ENCODE peak calls at places on chromosomes 12 and 14, in six cellular contexts. One of them, this sample, is unnamed.

GRCh38 chr14:51202914-51203665 is 37.0 kb upstream of the TMX1 start:
- DNase-seq in tibial artery: no peak
- DNase-seq in T follicular helper cell: no peak
- DNase-seq in caudate nucleus: no peak
- DNase-seq in NCI-H1092: no peak
- DNase-seq in ELF-1: no peak
- DNase-seq in this sample: no peak

GRCh38 chr14:29925106-29925722 is 2.4 kb downstream of the PRKD1 start:
- DNase-seq in ELF-1: no peak
- DNase-seq in tibial artery: no peak
- DNase-seq in T follicular helper cell: no peak
- DNase-seq in NCI-H1092: no peak
- DNase-seq in caudate nucleus: no peak
- DNase-seq in this sample: no peak

GRCh38 chr12:53798575-53798974 is 46.8 kb upstream of the CISTR start:
- DNase-seq in T follicular helper cell: no peak
- DNase-seq in tibial artery: no peak
- DNase-seq in caudate nucleus: peak; percentile 71
- DNase-seq in NCI-H1092: no peak
- DNase-seq in ELF-1: no peak
- DNase-seq in this sample: no peak

GRCh38 chr14:105249175-105250007 is 1.1 kb downstream of the BTBD6 start:
- DNase-seq in T follicular helper cell: no peak
- DNase-seq in caudate nucleus: no peak
- DNase-seq in tibial artery: no peak
- DNase-seq in ELF-1: peak; percentile 29
- DNase-seq in NCI-H1092: no peak
- DNase-seq in this sample: no peak

GRCh38 chr12:78035913-78036658 is 205.4 kb downstream of the NAV3 start:
- DNase-seq in ELF-1: no peak
- DNase-seq in tibial artery: no peak
- DNase-seq in caudate nucleus: no peak
- DNase-seq in NCI-H1092: no peak
- DNase-seq in T follicular helper cell: no peak
- DNase-seq in this sample: no peak

GRCh38 chr14:60998617-60999016 is 17.6 kb downstream of the SLC38A6 start:
- DNase-seq in ELF-1: no peak
- DNase-seq in tibial artery: no peak
- DNase-seq in NCI-H1092: no peak
- DNase-seq in T follicular helper cell: no peak
- DNase-seq in caudate nucleus: no peak
- DNase-seq in this sample: no peak

GRCh38 chr12:47085815-47086252 is 6.1 kb upstream of the AMIGO2 start:
- DNase-seq in NCI-H1092: peak; percentile 38
- DNase-seq in tibial artery: no peak
- DNase-seq in caudate nucleus: no peak
- DNase-seq in ELF-1: peak; percentile 51
- DNase-seq in T follicular helper cell: no peak
- DNase-seq in this sample: no peak

GRCh38 chr12:54141534-54142475 is 47.0 kb downstream of the SMUG1 start:
- DNase-seq in caudate nucleus: no peak
- DNase-seq in ELF-1: peak; percentile 80
- DNase-seq in NCI-H1092: no peak
- DNase-seq in tibial artery: peak; percentile 85
- DNase-seq in T follicular helper cell: no peak
- DNase-seq in this sample: no peak

GRCh38 chr14:89303452-89304435 is 113.3 kb downstream of the FOXN3 start:
- DNase-seq in NCI-H1092: peak; percentile 82
- DNase-seq in ELF-1: peak; percentile 55
- DNase-seq in tibial artery: peak; percentile 87
- DNase-seq in caudate nucleus: no peak
- DNase-seq in T follicular helper cell: no peak
- DNase-seq in this sample: peak; percentile 28

GRCh38 chr12:132139912-132140311 is 4.2 kb downstream of the DDX51 start:
- DNase-seq in ELF-1: no peak
- DNase-seq in T follicular helper cell: no peak
- DNase-seq in tibial artery: peak; percentile 59
- DNase-seq in NCI-H1092: no peak
- DNase-seq in caudate nucleus: no peak
- DNase-seq in this sample: no peak

GRCh38 chr14:91357731-91358319 is 59.8 kb downstream of the CCDC88C start:
- DNase-seq in ELF-1: no peak
- DNase-seq in NCI-H1092: no peak
- DNase-seq in caudate nucleus: no peak
- DNase-seq in T follicular helper cell: no peak
- DNase-seq in tibial artery: no peak
- DNase-seq in this sample: no peak

GRCh38 chr14:104824353-104824997 is 23.6 kb downstream of the ZBTB42 start:
- DNase-seq in ELF-1: no peak
- DNase-seq in NCI-H1092: no peak
- DNase-seq in caudate nucleus: no peak
- DNase-seq in T follicular helper cell: no peak
- DNase-seq in tibial artery: no peak
- DNase-seq in this sample: no peak

GRCh38 chr14:69997849-69998248 is 118.6 kb downstream of the SMOC1 start:
- DNase-seq in ELF-1: no peak
- DNase-seq in T follicular helper cell: no peak
- DNase-seq in tibial artery: peak; percentile 77
- DNase-seq in caudate nucleus: no peak
- DNase-seq in NCI-H1092: no peak
- DNase-seq in this sample: no peak

GRCh38 chr12:120199595-120200306 is 1.2 kb downstream of the RPLP0 start:
- DNase-seq in NCI-H1092: no peak
- DNase-seq in caudate nucleus: no peak
- DNase-seq in T follicular helper cell: no peak
- DNase-seq in ELF-1: peak; percentile 18
- DNase-seq in tibial artery: no peak
- DNase-seq in this sample: no peak

GRCh38 chr14:96066976-96067375 is 27.8 kb downstream of the C14orf132 start:
- DNase-seq in ELF-1: no peak
- DNase-seq in caudate nucleus: no peak
- DNase-seq in T follicular helper cell: no peak
- DNase-seq in NCI-H1092: no peak
- DNase-seq in tibial artery: peak; percentile 15
- DNase-seq in this sample: no peak

GRCh38 chr14:71733210-71733883 is 198.9 kb upstream of the RGS6 start:
- DNase-seq in T follicular helper cell: no peak
- DNase-seq in ELF-1: no peak
- DNase-seq in tibial artery: no peak
- DNase-seq in NCI-H1092: no peak
- DNase-seq in caudate nucleus: no peak
- DNase-seq in this sample: no peak

GRCh38 chr14:37116933-37117844 is 55.2 kb downstream of the SLC25A21 start:
- DNase-seq in tibial artery: no peak
- DNase-seq in T follicular helper cell: no peak
- DNase-seq in ELF-1: no peak
- DNase-seq in NCI-H1092: no peak
- DNase-seq in caudate nucleus: no peak
- DNase-seq in this sample: no peak

GRCh38 chr12:80373666-80374065 is 70.4 kb upstream of the PTPRQ start:
- DNase-seq in T follicular helper cell: no peak
- DNase-seq in ELF-1: no peak
- DNase-seq in tibial artery: no peak
- DNase-seq in NCI-H1092: no peak
- DNase-seq in caudate nucleus: no peak
- DNase-seq in this sample: no peak

GRCh38 chr12:68317047-68317667 is 15.0 kb downstream of the MDM1 start:
- DNase-seq in ELF-1: no peak
- DNase-seq in T follicular helper cell: peak; percentile 20
- DNase-seq in NCI-H1092: peak; percentile 16
- DNase-seq in tibial artery: no peak
- DNase-seq in caudate nucleus: no peak
- DNase-seq in this sample: no peak

GRCh38 chr12:22042981-22043669 is 2.9 kb upstream of the CMAS start:
- DNase-seq in tibial artery: no peak
- DNase-seq in caudate nucleus: no peak
- DNase-seq in ELF-1: no peak
- DNase-seq in NCI-H1092: no peak
- DNase-seq in T follicular helper cell: no peak
- DNase-seq in this sample: no peak

GRCh38 chr12:124904306-124905098 is 9.9 kb downstream of the UBC start:
- DNase-seq in T follicular helper cell: no peak
- DNase-seq in ELF-1: peak; percentile 80
- DNase-seq in caudate nucleus: no peak
- DNase-seq in tibial artery: peak; percentile 96
- DNase-seq in NCI-H1092: no peak
- DNase-seq in this sample: peak; percentile 80

GRCh38 chr12:108559748-108560147 is 1.2 kb downstream of the SART3 start:
- DNase-seq in caudate nucleus: no peak
- DNase-seq in ELF-1: no peak
- DNase-seq in NCI-H1092: no peak
- DNase-seq in T follicular helper cell: no peak
- DNase-seq in tibial artery: no peak
- DNase-seq in this sample: no peak

GRCh38 chr12:53300187-53300586 is 692 bp downstream of the MYG1 start:
- DNase-seq in ELF-1: peak; percentile 13
- DNase-seq in NCI-H1092: no peak
- DNase-seq in T follicular helper cell: no peak
- DNase-seq in caudate nucleus: no peak
- DNase-seq in tibial artery: no peak
- DNase-seq in this sample: no peak

GRCh38 chr14:35878272-35879140 is 52.4 kb downstream of the BRMS1L start:
- DNase-seq in ELF-1: no peak
- DNase-seq in T follicular helper cell: no peak
- DNase-seq in NCI-H1092: no peak
- DNase-seq in tibial artery: no peak
- DNase-seq in caudate nucleus: no peak
- DNase-seq in this sample: no peak

GRCh38 chr14:105419305-105420091 is at the start of gene MTA1:
- DNase-seq in tibial artery: no peak
- DNase-seq in NCI-H1092: peak; percentile 20
- DNase-seq in caudate nucleus: no peak
- DNase-seq in T follicular helper cell: peak; percentile 28
- DNase-seq in ELF-1: no peak
- DNase-seq in this sample: no peak

GRCh38 chr12:64796205-64796845 is 28.1 kb upstream of the TBC1D30 start:
- DNase-seq in T follicular helper cell: peak; percentile 43
- DNase-seq in tibial artery: no peak
- DNase-seq in ELF-1: peak; percentile 46
- DNase-seq in caudate nucleus: no peak
- DNase-seq in NCI-H1092: peak; percentile 64
- DNase-seq in this sample: no peak

GRCh38 chr14:100617715-100618693 is 30.8 kb upstream of the BEGAIN start:
- DNase-seq in NCI-H1092: no peak
- DNase-seq in tibial artery: peak; percentile 64
- DNase-seq in T follicular helper cell: no peak
- DNase-seq in caudate nucleus: peak; percentile 39
- DNase-seq in ELF-1: no peak
- DNase-seq in this sample: no peak

GRCh38 chr12:57552692-57553321 is 3.0 kb downstream of the KIF5A start:
- DNase-seq in T follicular helper cell: no peak
- DNase-seq in tibial artery: no peak
- DNase-seq in caudate nucleus: no peak
- DNase-seq in NCI-H1092: no peak
- DNase-seq in ELF-1: peak; percentile 25
- DNase-seq in this sample: no peak

GRCh38 chr12:57237952-57238853 is 8.7 kb downstream of the SHMT2 start:
- DNase-seq in tibial artery: peak; percentile 75
- DNase-seq in NCI-H1092: no peak
- DNase-seq in ELF-1: peak; percentile 61
- DNase-seq in caudate nucleus: no peak
- DNase-seq in T follicular helper cell: no peak
- DNase-seq in this sample: no peak

GRCh38 chr14:55451398-55451797 is 11.0 kb upstream of the TBPL2 start:
- DNase-seq in NCI-H1092: no peak
- DNase-seq in caudate nucleus: no peak
- DNase-seq in tibial artery: no peak
- DNase-seq in T follicular helper cell: no peak
- DNase-seq in ELF-1: no peak
- DNase-seq in this sample: no peak

GRCh38 chr12:111367661-111368221 is 1.2 kb downstream of the PHETA1 start:
- DNase-seq in NCI-H1092: no peak
- DNase-seq in tibial artery: no peak
- DNase-seq in caudate nucleus: no peak
- DNase-seq in ELF-1: peak; percentile 29
- DNase-seq in T follicular helper cell: no peak
- DNase-seq in this sample: no peak

GRCh38 chr12:93526786-93527428 is 45.6 kb upstream of the SOCS2 start:
- DNase-seq in tibial artery: no peak
- DNase-seq in NCI-H1092: no peak
- DNase-seq in T follicular helper cell: no peak
- DNase-seq in caudate nucleus: no peak
- DNase-seq in ELF-1: peak; percentile 29
- DNase-seq in this sample: no peak

GRCh38 chr12:63420206-63420644 is 248.1 kb downstream of the DPY19L2 start:
- DNase-seq in NCI-H1092: peak; percentile 29
- DNase-seq in ELF-1: peak; percentile 88
- DNase-seq in tibial artery: no peak
- DNase-seq in caudate nucleus: no peak
- DNase-seq in T follicular helper cell: no peak
- DNase-seq in this sample: no peak

GRCh38 chr12:21913823-21914222 is 27.4 kb downstream of the ABCC9 start:
- DNase-seq in ELF-1: no peak
- DNase-seq in caudate nucleus: no peak
- DNase-seq in tibial artery: no peak
- DNase-seq in NCI-H1092: no peak
- DNase-seq in T follicular helper cell: no peak
- DNase-seq in this sample: no peak

GRCh38 chr12:131466932-131467331 is 244.0 kb upstream of the SFSWAP start:
- DNase-seq in NCI-H1092: no peak
- DNase-seq in caudate nucleus: no peak
- DNase-seq in T follicular helper cell: no peak
- DNase-seq in tibial artery: no peak
- DNase-seq in ELF-1: no peak
- DNase-seq in this sample: no peak